ENCODE peak calls at places on chromosomes 16 and 17, in nine cellular contexts. One of them, this sample, is unnamed.

GRCh38 chr16:88119881-88120280 is 168.6 kb downstream of the BANP start:
- DNase-seq in GM19239: no peak
- DNase-seq in T-cell: no peak
- DNase-seq in Karpas-422: no peak
- DNase-seq in MCF 10A: no peak
- DNase-seq in stomach: no peak
- DNase-seq in posterior cingulate gyrus: no peak
- DNase-seq in HTR-8/SVneo: no peak
- DNase-seq in upper lobe of right lung: no peak
- DNase-seq in this sample: no peak

GRCh38 chr16:66254751-66255150 is 111.7 kb upstream of the CDH5 start:
- DNase-seq in GM19239: no peak
- DNase-seq in T-cell: no peak
- DNase-seq in Karpas-422: no peak
- DNase-seq in MCF 10A: no peak
- DNase-seq in stomach: no peak
- DNase-seq in posterior cingulate gyrus: no peak
- DNase-seq in HTR-8/SVneo: no peak
- DNase-seq in upper lobe of right lung: no peak
- DNase-seq in this sample: no peak

GRCh38 chr16:70478169-70478568 is 23.8 kb downstream of the FCSK start:
- DNase-seq in GM19239: no peak
- DNase-seq in T-cell: no peak
- DNase-seq in Karpas-422: no peak
- DNase-seq in MCF 10A: no peak
- DNase-seq in stomach: no peak
- DNase-seq in posterior cingulate gyrus: peak; percentile 78
- DNase-seq in HTR-8/SVneo: no peak
- DNase-seq in upper lobe of right lung: no peak
- DNase-seq in this sample: no peak

GRCh38 chr17:82407255-82407654 is 10.9 kb upstream of the HEXD start:
- DNase-seq in GM19239: no peak
- DNase-seq in T-cell: no peak
- DNase-seq in Karpas-422: no peak
- DNase-seq in MCF 10A: no peak
- DNase-seq in stomach: peak; percentile 35
- DNase-seq in posterior cingulate gyrus: no peak
- DNase-seq in HTR-8/SVneo: no peak
- DNase-seq in upper lobe of right lung: no peak
- DNase-seq in this sample: no peak

GRCh38 chr16:66503030-66503429 is 46.9 kb downstream of the TK2 start:
- DNase-seq in GM19239: no peak
- DNase-seq in T-cell: peak; percentile 8
- DNase-seq in Karpas-422: no peak
- DNase-seq in MCF 10A: no peak
- DNase-seq in stomach: no peak
- DNase-seq in posterior cingulate gyrus: no peak
- DNase-seq in HTR-8/SVneo: no peak
- DNase-seq in upper lobe of right lung: no peak
- DNase-seq in this sample: no peak

GRCh38 chr17:57624390-57624789 is 120.7 kb downstream of the CCDC182 start:
- DNase-seq in GM19239: no peak
- DNase-seq in T-cell: no peak
- DNase-seq in Karpas-422: no peak
- DNase-seq in MCF 10A: no peak
- DNase-seq in stomach: no peak
- DNase-seq in posterior cingulate gyrus: no peak
- DNase-seq in HTR-8/SVneo: no peak
- DNase-seq in upper lobe of right lung: peak; percentile 19
- DNase-seq in this sample: no peak

GRCh38 chr17:17350491-17351355 is 47.5 kb downstream of the NT5M start:
- DNase-seq in GM19239: no peak
- DNase-seq in T-cell: no peak
- DNase-seq in Karpas-422: no peak
- DNase-seq in MCF 10A: no peak
- DNase-seq in stomach: peak; percentile 13
- DNase-seq in posterior cingulate gyrus: no peak
- DNase-seq in HTR-8/SVneo: peak; percentile 72
- DNase-seq in upper lobe of right lung: peak; percentile 60
- DNase-seq in this sample: no peak

GRCh38 chr17:67829331-67829730 is 4.0 kb downstream of the BPTF start:
- DNase-seq in GM19239: peak; percentile 25
- DNase-seq in T-cell: no peak
- DNase-seq in Karpas-422: peak; percentile 78
- DNase-seq in MCF 10A: no peak
- DNase-seq in stomach: no peak
- DNase-seq in posterior cingulate gyrus: no peak
- DNase-seq in HTR-8/SVneo: no peak
- DNase-seq in upper lobe of right lung: no peak
- DNase-seq in this sample: no peak

GRCh38 chr17:61409301-61410099 is 9.9 kb downstream of the TBX2 start:
- DNase-seq in GM19239: peak; percentile 41
- DNase-seq in T-cell: no peak
- DNase-seq in Karpas-422: peak; percentile 77
- DNase-seq in MCF 10A: peak; percentile 49
- DNase-seq in stomach: peak; percentile 69
- DNase-seq in posterior cingulate gyrus: peak; percentile 84
- DNase-seq in HTR-8/SVneo: no peak
- DNase-seq in upper lobe of right lung: peak; percentile 83
- DNase-seq in this sample: no peak

GRCh38 chr16:69133555-69133954 is 1.1 kb downstream of the UTP4 start:
- DNase-seq in GM19239: no peak
- DNase-seq in T-cell: no peak
- DNase-seq in Karpas-422: no peak
- DNase-seq in MCF 10A: no peak
- DNase-seq in stomach: no peak
- DNase-seq in posterior cingulate gyrus: no peak
- DNase-seq in HTR-8/SVneo: no peak
- DNase-seq in upper lobe of right lung: no peak
- DNase-seq in this sample: no peak

GRCh38 chr16:14071576-14072271 is 605 bp downstream of the MRTFB start:
- DNase-seq in GM19239: no peak
- DNase-seq in T-cell: no peak
- DNase-seq in Karpas-422: no peak
- DNase-seq in MCF 10A: peak; percentile 13
- DNase-seq in stomach: no peak
- DNase-seq in posterior cingulate gyrus: no peak
- DNase-seq in HTR-8/SVneo: no peak
- DNase-seq in upper lobe of right lung: no peak
- DNase-seq in this sample: no peak

GRCh38 chr17:34755981-34756669 is 176.7 kb downstream of the TMEM132E start:
- DNase-seq in GM19239: no peak
- DNase-seq in T-cell: peak; percentile 15
- DNase-seq in Karpas-422: no peak
- DNase-seq in MCF 10A: no peak
- DNase-seq in stomach: no peak
- DNase-seq in posterior cingulate gyrus: no peak
- DNase-seq in HTR-8/SVneo: no peak
- DNase-seq in upper lobe of right lung: no peak
- DNase-seq in this sample: no peak

GRCh38 chr17:9529033-9529748 is 46.4 kb downstream of the STX8 start:
- DNase-seq in GM19239: peak; percentile 12
- DNase-seq in T-cell: no peak
- DNase-seq in Karpas-422: peak; percentile 74
- DNase-seq in MCF 10A: peak; percentile 36
- DNase-seq in stomach: no peak
- DNase-seq in posterior cingulate gyrus: no peak
- DNase-seq in HTR-8/SVneo: peak; percentile 37
- DNase-seq in upper lobe of right lung: no peak
- DNase-seq in this sample: peak; percentile 56

GRCh38 chr16:75024182-75024581 is 25.4 kb downstream of the ZNRF1 start:
- DNase-seq in GM19239: no peak
- DNase-seq in T-cell: no peak
- DNase-seq in Karpas-422: peak; percentile 41
- DNase-seq in MCF 10A: no peak
- DNase-seq in stomach: no peak
- DNase-seq in posterior cingulate gyrus: no peak
- DNase-seq in HTR-8/SVneo: no peak
- DNase-seq in upper lobe of right lung: no peak
- DNase-seq in this sample: no peak

GRCh38 chr17:7445011-7445927 is at the start of gene CHRNB1:
- DNase-seq in GM19239: peak; percentile 66
- DNase-seq in T-cell: no peak
- DNase-seq in Karpas-422: no peak
- DNase-seq in MCF 10A: no peak
- DNase-seq in stomach: peak; percentile 78
- DNase-seq in posterior cingulate gyrus: peak; percentile 93
- DNase-seq in HTR-8/SVneo: peak; percentile 88
- DNase-seq in upper lobe of right lung: peak; percentile 91
- DNase-seq in this sample: no peak

GRCh38 chr16:4904108-4904941 is 32.6 kb downstream of the PPL start:
- DNase-seq in GM19239: no peak
- DNase-seq in T-cell: no peak
- DNase-seq in Karpas-422: no peak
- DNase-seq in MCF 10A: no peak
- DNase-seq in stomach: no peak
- DNase-seq in posterior cingulate gyrus: no peak
- DNase-seq in HTR-8/SVneo: no peak
- DNase-seq in upper lobe of right lung: no peak
- DNase-seq in this sample: no peak

GRCh38 chr16:66701061-66701460 is 4.5 kb upstream of the CMTM4 start:
- DNase-seq in GM19239: no peak
- DNase-seq in T-cell: no peak
- DNase-seq in Karpas-422: no peak
- DNase-seq in MCF 10A: no peak
- DNase-seq in stomach: no peak
- DNase-seq in posterior cingulate gyrus: no peak
- DNase-seq in HTR-8/SVneo: no peak
- DNase-seq in upper lobe of right lung: no peak
- DNase-seq in this sample: no peak

GRCh38 chr17:82972836-82973372 is 106.5 kb upstream of the METRNL start:
- DNase-seq in GM19239: no peak
- DNase-seq in T-cell: no peak
- DNase-seq in Karpas-422: no peak
- DNase-seq in MCF 10A: no peak
- DNase-seq in stomach: no peak
- DNase-seq in posterior cingulate gyrus: no peak
- DNase-seq in HTR-8/SVneo: no peak
- DNase-seq in upper lobe of right lung: peak; percentile 43
- DNase-seq in this sample: no peak

GRCh38 chr16:57196276-57196675 is 10.1 kb downstream of the RSPRY1 start:
- DNase-seq in GM19239: no peak
- DNase-seq in T-cell: no peak
- DNase-seq in Karpas-422: no peak
- DNase-seq in MCF 10A: no peak
- DNase-seq in stomach: no peak
- DNase-seq in posterior cingulate gyrus: no peak
- DNase-seq in HTR-8/SVneo: no peak
- DNase-seq in upper lobe of right lung: no peak
- DNase-seq in this sample: no peak

GRCh38 chr16:278863-279366 is 1.5 kb upstream of the ARHGDIG start:
- DNase-seq in GM19239: no peak
- DNase-seq in T-cell: no peak
- DNase-seq in Karpas-422: peak; percentile 75
- DNase-seq in MCF 10A: peak; percentile 54
- DNase-seq in stomach: peak; percentile 87
- DNase-seq in posterior cingulate gyrus: no peak
- DNase-seq in HTR-8/SVneo: peak; percentile 41
- DNase-seq in upper lobe of right lung: no peak
- DNase-seq in this sample: peak; percentile 58

GRCh38 chr16:3553138-3553923 is 23.9 kb downstream of the NLRC3 start:
- DNase-seq in GM19239: no peak
- DNase-seq in T-cell: no peak
- DNase-seq in Karpas-422: no peak
- DNase-seq in MCF 10A: no peak
- DNase-seq in stomach: no peak
- DNase-seq in posterior cingulate gyrus: peak; percentile 34
- DNase-seq in HTR-8/SVneo: no peak
- DNase-seq in upper lobe of right lung: no peak
- DNase-seq in this sample: no peak

GRCh38 chr17:63290784-63291183 is 155.3 kb downstream of the CYB561 start:
- DNase-seq in GM19239: no peak
- DNase-seq in T-cell: no peak
- DNase-seq in Karpas-422: no peak
- DNase-seq in MCF 10A: no peak
- DNase-seq in stomach: no peak
- DNase-seq in posterior cingulate gyrus: no peak
- DNase-seq in HTR-8/SVneo: no peak
- DNase-seq in upper lobe of right lung: no peak
- DNase-seq in this sample: no peak

GRCh38 chr16:78170360-78170928 is 71.0 kb downstream of the WWOX start:
- DNase-seq in GM19239: no peak
- DNase-seq in T-cell: no peak
- DNase-seq in Karpas-422: no peak
- DNase-seq in MCF 10A: no peak
- DNase-seq in stomach: no peak
- DNase-seq in posterior cingulate gyrus: no peak
- DNase-seq in HTR-8/SVneo: no peak
- DNase-seq in upper lobe of right lung: no peak
- DNase-seq in this sample: no peak

This sample was measured in NAMALWA.